ENCODE peak calls at places on chromosomes 5 and 9, in six cellular contexts. V is A549, M is HepG2, D is WTC11, U is K562, S is endothelial cell of umbilical vein. L is an unnamed sample.

GRCh38 chr9:132586830-132587483 is 4.6 kb downstream of the BARHL1 start:
- DNase-seq in V (no peak), M (no peak), D (no peak), U (no peak), S (no peak), L (no peak)

GRCh38 chr5:159695741-159696294 is 220.5 kb upstream of the ADRA1B start:
- DNase-seq in V (no peak), M (no peak), D (no peak), U (no peak), S (no peak), L (no peak)

GRCh38 chr9:134265078-134265477 is 61.2 kb upstream of the RXRA start:
- DNase-seq in V (no peak), M (peak), D (no peak), U (no peak), S (no peak), L (no peak)

GRCh38 chr5:77232545-77232944 is 22.1 kb downstream of the PDE8B start:
- DNase-seq in V (no peak), M (no peak), D (no peak), U (no peak), S (no peak), L (no peak)

GRCh38 chr5:17123785-17124184 is 93.6 kb upstream of the BASP1 start:
- DNase-seq in V (no peak), M (no peak), D (no peak), U (no peak), S (no peak), L (no peak)

GRCh38 chr5:34571380-34572041 is 84.6 kb upstream of the RAI14 start:
- DNase-seq in V (no peak), M (no peak), D (no peak), U (no peak), S (peak), L (no peak)

GRCh38 chr5:116938488-116938887 is 363.9 kb upstream of the SEMA6A start:
- DNase-seq in V (no peak), M (no peak), D (peak), U (no peak), S (no peak), L (peak)

GRCh38 chr9:90854637-90855036 is 53.0 kb downstream of the SYK start:
- DNase-seq in V (no peak), M (no peak), D (no peak), U (no peak), S (no peak), L (no peak)

GRCh38 chr5:141747646-141748229 is 65.7 kb upstream of the ARAP3 start:
- DNase-seq in V (no peak), M (no peak), D (no peak), U (no peak), S (no peak), L (no peak)

GRCh38 chr5:135980650-135981049 is 25.9 kb upstream of the LECT2 start:
- DNase-seq in V (no peak), M (no peak), D (no peak), U (no peak), S (no peak), L (no peak)

GRCh38 chr5:88923623-88924619 is 40.9 kb upstream of the MEF2C start:
- DNase-seq in V (no peak), M (no peak), D (no peak), U (no peak), S (no peak), L (no peak)

GRCh38 chr5:172731286-172732073 is 39.5 kb downstream of the DUSP1 start:
- DNase-seq in V (peak), M (peak), D (no peak), U (peak), S (no peak), L (no peak)

GRCh38 chr5:10611290-10611689 is 47.4 kb downstream of the ANKRD33B start:
- DNase-seq in V (no peak), M (no peak), D (no peak), U (no peak), S (no peak), L (no peak)

GRCh38 chr5:180339583-180340183 is 13.5 kb downstream of the GFPT2 start:
- DNase-seq in V (no peak), M (no peak), D (no peak), U (no peak), S (no peak), L (no peak)

GRCh38 chr5:52994266-52994665 is 5.1 kb downstream of the ITGA2 start:
- DNase-seq in V (no peak), M (no peak), D (no peak), U (no peak), S (no peak), L (no peak)

GRCh38 chr5:85476617-85477016 is 1091.9 kb upstream of the EDIL3 start:
- DNase-seq in V (no peak), M (no peak), D (no peak), U (no peak), S (no peak), L (no peak)

GRCh38 chr5:131749138-131749537 is 47.7 kb downstream of the FNIP1 start:
- DNase-seq in V (no peak), M (no peak), D (no peak), U (no peak), S (no peak), L (no peak)
- TF ChIP-seq JUN in V (no peak), M (no peak), D (no peak), U (no peak), S (no peak), L (no peak)

DNA sequence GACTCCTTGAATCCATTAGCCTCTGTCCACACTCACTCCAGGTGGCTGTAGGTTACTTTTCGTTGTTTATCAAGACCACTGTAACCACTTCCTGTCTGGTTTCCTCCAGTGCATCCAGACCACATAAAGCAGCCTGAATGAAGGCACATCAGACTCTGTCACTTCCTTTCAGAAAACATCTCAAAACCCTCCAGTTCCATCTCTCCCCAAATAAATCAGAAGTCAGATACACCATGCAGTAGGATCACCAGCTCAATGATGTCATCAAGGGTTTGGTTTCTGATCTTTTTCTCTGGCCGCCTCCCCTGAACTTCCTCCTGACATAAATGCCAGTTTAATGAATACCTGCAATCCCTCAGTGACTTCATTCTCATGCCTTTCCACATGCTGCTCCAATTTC is 161.2 kb downstream of the ZNF462 start:
- DNase-seq in V (no peak), M (no peak), D (no peak), U (no peak), S (no peak), L (no peak)
- TF ChIP-seq JUN in V (no peak), M (no peak), D (no peak), U (no peak), S (no peak), L (no peak)

DNA sequence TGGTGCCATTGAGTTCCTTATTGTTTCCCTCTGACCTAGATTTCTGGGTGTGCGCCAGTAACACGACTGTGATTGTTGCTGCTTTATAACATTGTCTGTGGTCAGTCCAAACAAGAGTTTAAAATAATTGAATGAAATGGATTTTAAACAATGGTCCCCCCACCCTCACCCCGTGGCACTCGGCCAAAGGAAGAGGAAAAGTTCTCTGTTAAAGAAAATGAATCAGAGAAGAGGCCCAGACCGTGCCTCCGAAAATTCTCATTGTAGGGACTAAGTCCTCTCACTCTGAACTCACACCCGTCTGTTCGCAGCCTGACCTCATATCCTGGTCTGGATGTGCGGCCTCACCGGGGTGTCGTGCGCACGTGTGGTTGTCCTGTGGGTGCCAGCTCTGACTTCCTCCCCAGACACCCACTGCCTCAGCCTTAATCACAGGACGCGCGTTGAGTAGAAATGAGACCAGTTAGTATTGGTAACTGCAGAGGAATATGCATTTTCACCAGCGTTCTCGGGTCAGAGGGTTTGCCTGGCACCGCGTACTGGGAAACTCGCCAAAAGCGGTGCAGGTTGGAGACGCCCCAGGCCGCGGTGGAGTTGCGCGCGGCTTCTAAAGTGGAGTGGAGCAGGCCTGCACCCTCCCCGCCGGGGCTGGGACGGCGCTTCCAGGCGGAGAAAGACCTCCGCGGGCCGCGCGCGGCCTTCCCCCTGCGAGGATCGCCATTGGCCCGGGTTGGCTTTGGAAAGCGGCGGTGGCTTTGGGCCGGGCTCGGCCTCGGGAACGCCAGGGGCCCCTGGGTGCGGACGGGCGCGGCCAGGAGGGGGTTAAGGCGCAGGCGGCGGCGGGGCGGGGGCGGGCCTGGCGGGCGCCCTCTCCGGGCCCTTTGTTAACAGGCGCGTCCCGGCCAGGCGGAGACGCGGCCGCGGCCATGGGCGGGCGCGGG is at the start of gene ABL1:
- DNase-seq in V (peak), M (peak), D (peak), U (peak), S (peak), L (no peak)
- TF ChIP-seq JUN in V (peak), M (no peak), D (no peak), U (no peak), S (no peak), L (no peak)

GRCh38 chr5:98929982-98930355 is 1.2 kb upstream of the CHD1 start:
- DNase-seq in V (peak), M (no peak), D (no peak), U (no peak), S (no peak), L (no peak)
- TF ChIP-seq JUN in V (no peak), M (no peak), D (no peak), U (no peak), S (no peak), L (no peak)

DNA sequence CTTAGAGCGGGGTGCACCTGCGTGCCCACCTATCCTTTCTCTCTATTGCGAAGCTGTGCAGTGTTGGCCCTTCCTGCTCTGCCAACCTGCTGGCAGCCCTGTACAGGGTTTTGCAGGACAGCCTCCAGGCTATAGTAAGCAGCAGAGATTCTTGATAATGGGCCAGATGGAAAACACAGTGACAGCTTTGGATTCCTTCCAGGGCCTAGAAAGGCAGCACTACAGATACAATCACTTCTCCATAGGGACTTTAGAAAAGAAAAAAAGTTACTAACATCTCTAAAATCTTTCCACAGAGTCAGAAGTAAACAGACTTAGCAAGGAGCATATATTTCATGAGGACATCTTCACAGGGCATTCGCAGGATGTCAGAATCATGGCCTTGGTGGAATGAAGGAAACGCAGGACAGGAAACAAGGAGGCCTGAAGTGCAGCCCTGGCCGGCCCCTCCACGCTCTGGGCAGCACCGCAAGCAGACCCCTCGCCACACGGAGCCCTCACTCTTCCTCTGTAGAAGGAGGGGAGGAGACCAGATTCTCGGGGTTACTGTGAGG is 172.1 kb upstream of the GAS1 start:
- DNase-seq in V (no peak), M (no peak), D (no peak), U (no peak), S (peak), L (no peak)
- TF ChIP-seq JUN in V (no peak), M (no peak), D (no peak), U (no peak), S (no peak), L (no peak)

DNA sequence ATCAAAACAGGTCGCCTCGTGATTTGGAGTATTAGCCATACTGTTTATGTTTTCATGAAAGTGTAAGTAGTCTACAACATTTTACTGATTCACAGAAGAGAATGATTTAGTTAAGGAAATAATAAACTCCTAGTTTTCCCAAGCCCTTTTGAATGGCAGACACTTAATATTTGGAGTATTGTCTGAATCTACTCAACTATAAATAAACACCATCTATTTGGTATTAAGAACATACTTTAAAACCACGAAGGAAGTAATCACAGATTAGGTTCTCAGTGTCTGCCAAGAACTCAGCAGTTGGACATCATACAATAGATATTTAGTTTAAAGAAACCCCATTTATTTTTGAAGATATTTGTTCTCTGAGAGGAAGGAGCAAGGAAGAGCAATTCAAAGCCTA is 258.5 kb upstream of the RASA1 start:
- DNase-seq in V (no peak), M (no peak), D (no peak), U (no peak), S (no peak), L (no peak)
- TF ChIP-seq JUN in V (no peak), M (no peak), D (no peak), U (no peak), S (no peak), L (no peak)

DNA sequence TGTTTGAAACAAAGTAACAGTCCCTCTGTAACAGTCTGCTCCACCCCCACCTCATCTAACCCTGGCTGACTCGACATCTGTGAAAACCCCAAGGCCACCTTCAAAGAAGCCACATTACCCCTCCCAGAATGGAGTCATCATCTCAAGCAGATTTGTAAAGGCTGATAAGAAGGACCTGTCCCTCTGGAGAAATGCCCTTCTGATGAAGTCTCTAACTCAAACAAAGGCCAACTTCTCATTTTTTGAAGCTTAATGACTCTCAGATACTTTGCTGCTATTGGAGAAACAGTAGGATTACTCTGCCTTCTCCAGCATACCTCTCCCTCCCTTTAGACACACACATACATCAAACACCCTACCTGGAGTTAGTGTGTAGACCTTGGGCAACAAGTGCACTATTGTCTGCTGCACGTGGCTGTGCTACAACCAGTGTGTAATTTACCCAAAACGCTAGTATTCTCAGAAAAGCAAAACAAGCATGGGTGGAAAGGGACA is 5.3 kb upstream of the SUSD1 start:
- DNase-seq in V (peak), M (peak), D (no peak), U (peak), S (no peak), L (no peak)
- TF ChIP-seq JUN in V (no peak), M (no peak), D (no peak), U (peak), S (no peak), L (no peak)

DNA sequence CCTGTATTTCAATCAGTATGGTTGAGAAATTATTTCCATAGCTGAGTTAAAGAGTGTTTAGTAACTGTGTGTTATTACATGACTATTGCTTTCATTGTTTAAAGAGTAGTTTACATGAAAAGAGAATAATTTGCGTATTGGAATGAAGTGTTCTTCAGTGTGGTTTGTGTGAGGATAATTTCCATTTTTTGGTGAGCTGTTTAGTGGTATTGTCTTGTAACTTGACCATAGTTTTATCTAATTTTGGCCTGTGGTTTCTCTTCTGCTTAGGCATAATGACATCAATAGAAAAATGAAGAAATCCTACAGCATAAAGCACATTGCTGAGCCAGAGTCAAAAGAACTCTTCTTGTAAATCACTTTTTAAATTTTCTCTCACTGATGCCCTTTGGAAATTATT is 151.2 kb downstream of the SNCAIP start:
- DNase-seq in V (no peak), M (no peak), D (no peak), U (no peak), S (no peak), L (no peak)
- TF ChIP-seq JUN in V (no peak), M (no peak), D (no peak), U (no peak), S (no peak), L (no peak)